ENCODE peak calls at places on chromosomes 3 and 15, in four cellular contexts. Q, G, P and H are unnamed samples.

GRCh38 chr3:132064114-132064513 is 29.3 kb upstream of the CPNE4 start:
- DNase-seq in Q (no peak), G (no peak), P (no peak), H (no peak)

GRCh38 chr3:188950832-188951489 is 220.8 kb upstream of the TPRG1 start:
- DNase-seq in Q (peak), G (no peak), P (peak), H (no peak)

GRCh38 chr3:131795382-131796085 is 239.3 kb downstream of the CPNE4 start:
- DNase-seq in Q (no peak), G (no peak), P (no peak), H (no peak)

GRCh38 chr3:44228894-44229293 is 12.8 kb upstream of the TOPAZ1 start:
- DNase-seq in Q (no peak), G (no peak), P (no peak), H (no peak)

GRCh38 chr3:72230774-72231379 is 445.9 kb upstream of the PROK2 start:
- DNase-seq in Q (no peak), G (no peak), P (no peak), H (no peak)

GRCh38 chr15:41971089-41971892 is 1.1 kb downstream of the EHD4 start:
- DNase-seq in Q (peak), G (peak), P (no peak), H (peak)

GRCh38 chr15:23514492-23514891 is 51.0 kb upstream of the MKRN3 start:
- DNase-seq in Q (no peak), G (no peak), P (no peak), H (no peak)

GRCh38 chr3:181888234-181888633 is 176.5 kb downstream of the SOX2 start:
- DNase-seq in Q (no peak), G (no peak), P (no peak), H (no peak)

GRCh38 chr3:186806173-186807055 is at the start of gene RFC4:
- DNase-seq in Q (peak), G (peak), P (peak), H (peak)

GRCh38 chr3:184005981-184006507 is 11.6 kb downstream of the ABCC5 start:
- DNase-seq in Q (peak), G (peak), P (no peak), H (peak)

GRCh38 chr3:119323401-119324107 is 29.4 kb downstream of the ARHGAP31 start:
- DNase-seq in Q (no peak), G (no peak), P (no peak), H (no peak)

GRCh38 chr15:65344214-65344908 is 33.4 kb downstream of the IGDCC3 start:
- DNase-seq in Q (no peak), G (no peak), P (no peak), H (no peak)

GRCh38 chr3:107578091-107578490 is 55.3 kb downstream of the BBX start:
- DNase-seq in Q (no peak), G (no peak), P (no peak), H (no peak)

GRCh38 chr15:41022487-41023090 is 69.3 kb downstream of the CHAC1 start:
- DNase-seq in Q (no peak), G (no peak), P (no peak), H (no peak)

GRCh38 chr3:18809640-18810305 is 338.5 kb upstream of the KCNH8 start:
- DNase-seq in Q (no peak), G (no peak), P (no peak), H (no peak)

GRCh38 chr3:90092994-90093393 is 985.6 kb downstream of the EPHA3 start:
- DNase-seq in Q (no peak), G (no peak), P (no peak), H (no peak)

GRCh38 chr15:40873625-40874561 is at the start of gene RHOV:
- DNase-seq in Q (peak), G (peak), P (no peak), H (peak)

DNA sequence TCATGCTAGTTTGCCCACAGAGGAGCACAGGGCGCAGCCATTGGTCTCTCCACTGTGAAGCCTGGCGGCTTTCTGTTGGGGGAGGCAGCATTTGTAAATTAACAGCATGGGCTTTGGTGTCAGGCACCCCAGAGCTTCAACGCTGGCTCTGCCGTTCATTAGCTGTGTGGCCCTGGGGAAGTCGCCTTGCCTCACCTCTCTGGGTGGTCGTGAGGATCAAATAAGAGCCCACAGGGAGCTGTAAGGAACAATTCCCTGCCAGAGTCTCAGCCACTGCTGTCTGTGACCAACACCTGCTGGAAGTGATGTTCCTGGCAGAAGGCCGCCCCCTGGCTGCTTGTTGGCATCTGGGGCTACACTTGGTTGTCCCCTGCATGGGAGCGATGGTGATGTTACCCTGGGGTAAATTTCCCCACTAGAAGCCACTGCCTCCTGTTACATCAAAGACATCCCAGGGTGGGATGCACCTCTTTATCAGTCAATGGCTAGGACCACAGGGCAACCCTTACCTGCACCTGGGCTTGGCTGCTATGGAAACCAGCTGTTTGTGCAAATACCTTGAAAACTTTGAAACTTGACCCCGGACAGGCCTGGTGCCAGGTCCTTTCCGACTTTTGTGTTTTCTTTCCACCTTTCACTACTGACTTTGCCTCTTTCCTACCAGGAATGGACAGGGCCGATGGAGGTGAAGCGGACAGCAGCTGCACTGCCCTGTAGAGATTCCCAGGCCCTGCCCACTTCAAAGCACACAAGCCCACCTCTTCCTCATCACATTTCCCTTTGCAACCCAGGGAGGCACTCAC is 36.9 kb downstream of the DNASE1L3 start:
- DNase-seq in Q (no peak), G (peak), P (no peak), H (peak)
- TF ChIP-seq POLR2AphosphoS5 in Q (no peak), G (no peak), P (peak), H (no peak)

DNA sequence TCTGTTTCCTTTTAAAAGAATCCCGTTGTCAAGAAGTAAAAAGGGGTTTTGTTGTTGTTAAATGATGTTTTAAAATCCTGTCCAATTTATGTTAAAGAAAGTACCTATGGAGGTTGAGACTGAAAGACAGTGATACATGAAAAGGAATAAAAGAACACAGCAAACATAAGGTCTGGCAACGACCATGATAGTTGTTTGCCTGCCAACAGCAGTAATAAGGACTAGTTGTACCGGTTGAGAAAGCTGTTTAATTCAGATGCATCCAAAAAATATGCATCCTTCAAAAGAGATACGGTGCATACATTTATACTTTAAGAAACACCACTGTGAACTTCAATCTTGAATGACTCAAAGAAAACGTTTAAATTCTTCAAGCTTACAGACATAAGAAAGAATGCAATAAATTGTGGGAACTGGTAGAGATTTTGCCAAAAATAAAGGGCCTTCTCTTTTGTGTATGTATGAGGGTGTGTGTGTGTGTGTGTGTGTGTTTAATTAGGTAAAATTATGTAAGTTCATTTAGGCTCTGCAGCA is 492.0 kb downstream of the NLGN1 start:
- DNase-seq in Q (no peak), G (no peak), P (no peak), H (no peak)
- TF ChIP-seq POLR2AphosphoS5 in Q (no peak), G (no peak), P (no peak), H (no peak)

DNA sequence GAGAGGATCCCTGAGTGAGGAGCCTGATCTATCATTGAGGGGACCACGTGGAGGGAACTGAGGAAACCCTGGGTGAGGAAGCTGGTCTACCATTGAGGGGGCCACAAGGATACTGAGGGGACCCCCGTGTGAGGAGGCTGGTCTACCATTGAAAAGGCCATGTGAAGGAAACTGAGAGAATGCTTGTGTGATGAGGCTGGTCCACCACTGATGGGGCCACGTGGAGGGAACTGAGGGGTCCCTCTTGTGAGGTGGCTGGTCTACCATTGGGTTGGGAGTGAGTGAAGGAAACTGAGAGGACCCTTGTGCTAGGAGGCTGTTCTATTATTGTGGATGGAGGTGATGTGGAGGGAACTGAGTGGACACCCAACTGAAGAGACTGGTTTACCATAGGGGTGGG is 161.3 kb downstream of the FBLN2 start:
- DNase-seq in Q (peak), G (no peak), P (peak), H (no peak)
- TF ChIP-seq POLR2AphosphoS5 in Q (no peak), G (no peak), P (no peak), H (no peak)

GRCh38 chr3:141412936-141413354 is 44.6 kb downstream of the ZBTB38 start:
- DNase-seq in Q (peak), G (peak), P (peak), H (no peak)
- TF ChIP-seq POLR2AphosphoS5 in Q (peak), G (peak), P (peak), H (no peak)

GRCh38 chr3:156536524-156537316 is 18.2 kb downstream of the SSR3 start:
- DNase-seq in Q (no peak), G (no peak), P (no peak), H (no peak)
- TF ChIP-seq POLR2AphosphoS5 in Q (no peak), G (no peak), P (no peak), H (no peak)

GRCh38 chr3:179324270-179324754 is 1.5 kb downstream of the ZNF639 start:
- DNase-seq in Q (no peak), G (no peak), P (no peak), H (no peak)
- TF ChIP-seq POLR2AphosphoS5 in Q (no peak), G (no peak), P (no peak), H (no peak)

GRCh38 chr15:39587291-39587909 is 6.5 kb downstream of the THBS1 start:
- DNase-seq in Q (no peak), G (no peak), P (no peak), H (no peak)

GRCh38 chr15:39589193-39589814 is 8.4 kb downstream of the THBS1 start:
- DNase-seq in Q (no peak), G (no peak), P (no peak), H (no peak)

GRCh38 chr15:39589815-39590644 is 9.2 kb downstream of the THBS1 start:
- DNase-seq in Q (no peak), G (no peak), P (no peak), H (no peak)

GRCh38 chr15:39587910-39588530 is 7.1 kb downstream of the THBS1 start:
- DNase-seq in Q (no peak), G (no peak), P (no peak), H (no peak)

GRCh38 chr15:39588531-39589192 is 7.8 kb downstream of the THBS1 start:
- DNase-seq in Q (no peak), G (no peak), P (no peak), H (no peak)
- TF ChIP-seq POLR2AphosphoS5 in Q (no peak), G (no peak), P (no peak), H (no peak)

DNA sequence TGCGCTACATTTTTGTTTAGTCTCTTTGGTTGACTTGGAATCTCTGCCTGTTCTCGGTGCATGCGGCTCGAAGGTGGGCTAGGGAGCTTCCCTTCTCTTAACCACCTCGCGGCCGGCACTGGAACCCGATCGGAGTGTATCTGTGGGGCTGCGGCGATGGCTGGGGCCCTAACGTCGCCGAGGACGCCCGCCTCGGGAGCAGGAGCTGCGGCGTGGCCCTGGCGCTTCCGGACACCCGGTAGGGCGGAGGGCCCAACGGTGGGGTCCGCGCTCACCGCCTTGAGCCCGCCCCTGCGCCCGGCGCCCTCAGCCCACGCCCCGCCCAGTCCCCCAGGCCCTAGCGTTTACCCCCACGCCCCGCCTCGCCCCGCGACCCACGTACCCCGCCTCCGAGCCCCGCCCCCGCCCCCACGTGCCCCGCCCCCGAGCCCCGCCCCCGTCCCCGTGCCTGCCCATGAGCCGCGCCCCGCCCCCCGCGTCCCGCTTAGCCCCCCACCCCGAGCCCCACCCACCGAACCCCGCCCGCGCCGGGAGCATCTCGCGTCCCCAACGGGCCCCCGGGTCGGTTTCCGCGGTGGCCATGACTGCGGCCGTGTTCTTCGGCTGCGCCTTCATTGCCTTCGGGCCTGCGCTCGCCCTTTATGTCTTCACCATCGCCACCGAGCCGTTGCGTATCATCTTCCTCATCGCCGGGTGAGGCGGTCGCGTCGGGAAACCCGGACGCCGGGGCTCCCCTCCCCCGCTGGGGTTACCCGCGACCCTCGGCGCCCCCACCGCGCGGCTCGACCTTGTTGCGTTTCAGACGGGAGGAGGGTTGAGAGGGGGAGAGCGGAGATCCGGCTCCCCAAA is at the start of gene APH1B:
- DNase-seq in Q (peak), G (peak), P (peak), H (peak)
- TF ChIP-seq POLR2AphosphoS5 in Q (peak), G (peak), P (peak), H (peak)